ENCODE peak calls at places on chromosomes 1 and 21, in nine cellular contexts. One of them, this sample, is unnamed.

GRCh38 chr1:99603699-99604595 is 42.0 kb upstream of the PALMD start:
- DNase-seq in fibroblast of lung: peak; percentile 74
- DNase-seq in H1: no peak
- DNase-seq in astrocyte: peak; percentile 67
- DNase-seq in sigmoid colon: no peak
- DNase-seq in breast epithelium: no peak
- DNase-seq in heart left ventricle: no peak
- DNase-seq in SJSA1: no peak
- DNase-seq in H7: no peak
- DNase-seq in this sample: no peak

GRCh38 chr1:183417691-183418491 is at the start of gene NMNAT2:
- DNase-seq in fibroblast of lung: peak; percentile 23
- DNase-seq in H1: no peak
- DNase-seq in astrocyte: no peak
- DNase-seq in sigmoid colon: peak; percentile 68
- DNase-seq in breast epithelium: no peak
- DNase-seq in heart left ventricle: no peak
- DNase-seq in SJSA1: no peak
- DNase-seq in H7: peak; percentile 78
- DNase-seq in this sample: peak; percentile 50

GRCh38 chr1:202054094-202054493 is 43.7 kb downstream of the ELF3 start:
- DNase-seq in fibroblast of lung: no peak
- DNase-seq in H1: no peak
- DNase-seq in astrocyte: no peak
- DNase-seq in sigmoid colon: no peak
- DNase-seq in breast epithelium: no peak
- DNase-seq in heart left ventricle: no peak
- DNase-seq in SJSA1: no peak
- DNase-seq in H7: no peak
- DNase-seq in this sample: no peak

GRCh38 chr1:29585656-29586055 is 349.3 kb downstream of the PTPRU start:
- DNase-seq in fibroblast of lung: no peak
- DNase-seq in H1: no peak
- DNase-seq in astrocyte: no peak
- DNase-seq in sigmoid colon: no peak
- DNase-seq in breast epithelium: no peak
- DNase-seq in heart left ventricle: no peak
- DNase-seq in SJSA1: peak; percentile 29
- DNase-seq in H7: no peak
- DNase-seq in this sample: no peak

GRCh38 chr21:26116456-26117011 is 54.0 kb downstream of the APP start:
- DNase-seq in fibroblast of lung: peak; percentile 55
- DNase-seq in H1: no peak
- DNase-seq in astrocyte: peak; percentile 49
- DNase-seq in sigmoid colon: no peak
- DNase-seq in breast epithelium: no peak
- DNase-seq in heart left ventricle: no peak
- DNase-seq in SJSA1: no peak
- DNase-seq in H7: no peak
- DNase-seq in this sample: no peak

GRCh38 chr1:157199421-157199755 is 61.2 kb upstream of the ETV3 start:
- DNase-seq in fibroblast of lung: no peak
- DNase-seq in H1: no peak
- DNase-seq in astrocyte: no peak
- DNase-seq in sigmoid colon: peak; percentile 54
- DNase-seq in breast epithelium: no peak
- DNase-seq in heart left ventricle: no peak
- DNase-seq in SJSA1: peak; percentile 38
- DNase-seq in H7: no peak
- DNase-seq in this sample: no peak

GRCh38 chr1:87644500-87645245 is 316.0 kb downstream of the LMO4 start:
- DNase-seq in fibroblast of lung: peak; percentile 87
- DNase-seq in H1: no peak
- DNase-seq in astrocyte: peak; percentile 86
- DNase-seq in sigmoid colon: no peak
- DNase-seq in breast epithelium: no peak
- DNase-seq in heart left ventricle: no peak
- DNase-seq in SJSA1: no peak
- DNase-seq in H7: no peak
- DNase-seq in this sample: no peak

GRCh38 chr1:238111081-238111480 is 220.4 kb upstream of the ZP4 start:
- DNase-seq in fibroblast of lung: no peak
- DNase-seq in H1: no peak
- DNase-seq in astrocyte: no peak
- DNase-seq in sigmoid colon: no peak
- DNase-seq in breast epithelium: no peak
- DNase-seq in heart left ventricle: no peak
- DNase-seq in SJSA1: no peak
- DNase-seq in H7: no peak
- DNase-seq in this sample: no peak

DNA sequence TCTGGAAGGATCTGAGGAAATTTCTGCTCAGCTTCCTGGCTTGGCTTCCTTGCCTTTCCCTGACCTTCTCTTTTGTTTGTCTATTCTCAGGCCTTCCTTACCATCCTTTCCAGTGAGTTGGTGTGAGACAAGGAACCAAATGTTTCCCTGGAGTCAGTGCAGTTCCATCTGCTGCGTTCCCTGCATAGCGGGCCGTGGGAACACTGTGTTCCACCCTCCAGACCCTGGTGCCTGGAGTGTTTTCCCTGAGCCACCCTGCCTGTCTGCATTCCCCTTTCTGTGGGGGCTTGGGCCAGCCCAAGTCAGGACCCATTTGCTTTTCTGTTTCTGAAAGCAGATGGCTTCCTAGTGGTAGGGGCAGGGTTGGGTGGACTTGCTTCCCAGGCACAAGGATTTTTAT is 13.9 kb upstream of the MYOG start:
- DNase-seq in fibroblast of lung: no peak
- DNase-seq in H1: no peak
- DNase-seq in astrocyte: no peak
- DNase-seq in sigmoid colon: no peak
- DNase-seq in breast epithelium: no peak
- DNase-seq in heart left ventricle: no peak
- DNase-seq in SJSA1: no peak
- DNase-seq in H7: no peak
- DNase-seq in this sample: no peak
- H3K27me3 ChIP-seq in fibroblast of lung: peaks cover 24% of the 10 kb centered on the region
- H3K27me3 ChIP-seq in H1: no peaks in the 10 kb centered on the region
- H3K27me3 ChIP-seq in astrocyte: peaks cover 18% of the 10 kb centered on the region
- H3K27me3 ChIP-seq in sigmoid colon: no peaks in the 10 kb centered on the region
- H3K27me3 ChIP-seq in breast epithelium: no peaks in the 10 kb centered on the region
- H3K27me3 ChIP-seq in heart left ventricle: no peaks in the 10 kb centered on the region
- H3K27me3 ChIP-seq in SJSA1: no peaks in the 10 kb centered on the region
- H3K27me3 ChIP-seq in H7: no peaks in the 10 kb centered on the region
- H3K27me3 ChIP-seq in this sample: no peaks in the 10 kb centered on the region

GRCh38 chr1:165631403-165632151 is 543 bp downstream of the MGST3 start:
- DNase-seq in fibroblast of lung: peak; percentile 91
- DNase-seq in H1: no peak
- DNase-seq in astrocyte: peak; percentile 87
- DNase-seq in sigmoid colon: peak; percentile 82
- DNase-seq in breast epithelium: peak; percentile 56
- DNase-seq in heart left ventricle: peak; percentile 51
- DNase-seq in SJSA1: peak; percentile 80
- DNase-seq in H7: peak; percentile 46
- DNase-seq in this sample: peak; percentile 66
- H3K4me3 ChIP-seq in fibroblast of lung: peak overlapping the region; percentile 99
- H3K4me3 ChIP-seq in H1: peak overlapping the region; percentile 83
- H3K4me3 ChIP-seq in astrocyte: peak overlapping the region; percentile 96
- H3K4me3 ChIP-seq in sigmoid colon: peak overlapping the region; percentile 55
- H3K4me3 ChIP-seq in breast epithelium: peak overlapping the region; percentile 89
- H3K4me3 ChIP-seq in heart left ventricle: peak overlapping the region; percentile 91
- H3K4me3 ChIP-seq in SJSA1: peak overlapping the region; percentile 60
- H3K4me3 ChIP-seq in H7: peak overlapping the region; percentile 87
- H3K4me3 ChIP-seq in this sample: peak overlapping the region; percentile 95

GRCh38 chr1:2437617-2438016 is 25.3 kb upstream of the PEX10 start:
- DNase-seq in fibroblast of lung: no peak
- DNase-seq in H1: no peak
- DNase-seq in astrocyte: no peak
- DNase-seq in sigmoid colon: no peak
- DNase-seq in breast epithelium: no peak
- DNase-seq in heart left ventricle: no peak
- DNase-seq in SJSA1: no peak
- DNase-seq in H7: no peak
- DNase-seq in this sample: no peak
- H3K27me3 ChIP-seq in fibroblast of lung: peaks cover 6% of the 10 kb centered on the region
- H3K27me3 ChIP-seq in H1: peaks cover 10% of the 10 kb centered on the region
- H3K27me3 ChIP-seq in astrocyte: peaks cover 17% of the 10 kb centered on the region
- H3K27me3 ChIP-seq in sigmoid colon: peaks cover 31% of the 10 kb centered on the region
- H3K27me3 ChIP-seq in breast epithelium: peaks cover 25% of the 10 kb centered on the region
- H3K27me3 ChIP-seq in heart left ventricle: peaks cover 4% of the 10 kb centered on the region
- H3K27me3 ChIP-seq in SJSA1: peaks cover 38% of the 10 kb centered on the region
- H3K27me3 ChIP-seq in H7: peaks cover 8% of the 10 kb centered on the region
- H3K27me3 ChIP-seq in this sample: peaks cover 32% of the 10 kb centered on the region

DNA sequence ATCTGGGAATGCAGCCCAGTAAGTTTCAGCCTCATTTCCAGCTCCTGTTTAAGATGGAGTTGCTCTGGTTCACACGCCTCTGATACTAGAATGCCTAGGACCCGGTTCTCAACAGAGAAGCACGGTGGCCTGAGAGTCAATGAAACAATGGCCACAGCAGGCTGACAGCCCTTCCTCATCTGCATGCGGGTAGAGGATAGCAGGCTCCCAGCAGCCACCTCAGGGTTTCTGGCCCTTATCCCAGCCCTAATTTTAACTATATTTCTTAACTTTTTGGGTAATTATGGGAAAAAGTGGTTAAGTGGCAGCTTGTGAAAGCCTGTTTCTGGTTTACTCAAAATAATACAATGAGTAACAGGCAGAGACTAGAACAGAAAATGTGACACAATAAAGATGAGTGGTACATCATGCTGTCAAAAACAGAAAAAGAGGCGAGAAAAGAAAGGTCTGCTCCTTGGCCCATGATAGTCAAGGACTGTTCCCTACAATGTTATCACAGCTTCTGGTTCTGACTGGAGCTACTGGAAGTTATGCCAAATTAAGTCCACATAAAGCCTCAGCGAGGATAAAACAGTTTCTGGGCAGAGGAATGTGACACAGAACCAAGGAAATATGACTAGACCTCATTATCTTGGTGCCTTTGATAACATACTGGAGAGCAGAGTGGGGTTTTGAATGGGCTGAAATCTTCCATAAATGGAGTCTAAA is 92.2 kb downstream of the NIBAN1 start:
- DNase-seq in fibroblast of lung: peak; percentile 83
- DNase-seq in H1: no peak
- DNase-seq in astrocyte: peak; percentile 74
- DNase-seq in sigmoid colon: no peak
- DNase-seq in breast epithelium: no peak
- DNase-seq in heart left ventricle: no peak
- DNase-seq in SJSA1: no peak
- DNase-seq in H7: peak; percentile 35
- DNase-seq in this sample: no peak
- H3K4me3 ChIP-seq in fibroblast of lung: no peak overlapping the region
- H3K4me3 ChIP-seq in H1: no peak overlapping the region
- H3K4me3 ChIP-seq in astrocyte: no peak overlapping the region
- H3K4me3 ChIP-seq in sigmoid colon: no peak overlapping the region
- H3K4me3 ChIP-seq in breast epithelium: no peak overlapping the region
- H3K4me3 ChIP-seq in heart left ventricle: no peak overlapping the region
- H3K4me3 ChIP-seq in SJSA1: no peak overlapping the region
- H3K4me3 ChIP-seq in H7: no peak overlapping the region
- H3K4me3 ChIP-seq in this sample: no peak overlapping the region

GRCh38 chr1:76867342-76868130 is at the start of gene ST6GALNAC5:
- DNase-seq in fibroblast of lung: peak; percentile 50
- DNase-seq in H1: no peak
- DNase-seq in astrocyte: no peak
- DNase-seq in sigmoid colon: no peak
- DNase-seq in breast epithelium: no peak
- DNase-seq in heart left ventricle: no peak
- DNase-seq in SJSA1: no peak
- DNase-seq in H7: peak; percentile 77
- DNase-seq in this sample: peak; percentile 48
- H3K27me3 ChIP-seq in fibroblast of lung: peaks cover 8% of the 10 kb centered on the region
- H3K27me3 ChIP-seq in H1: peaks cover 15% of the 10 kb centered on the region
- H3K27me3 ChIP-seq in astrocyte: peaks cover 8% of the 10 kb centered on the region
- H3K27me3 ChIP-seq in sigmoid colon: peaks cover 32% of the 10 kb centered on the region
- H3K27me3 ChIP-seq in breast epithelium: no peaks in the 10 kb centered on the region
- H3K27me3 ChIP-seq in heart left ventricle: peaks cover 5% of the 10 kb centered on the region
- H3K27me3 ChIP-seq in SJSA1: peaks cover 68% of the 10 kb centered on the region
- H3K27me3 ChIP-seq in H7: peaks cover 23% of the 10 kb centered on the region
- H3K27me3 ChIP-seq in this sample: peaks cover 39% of the 10 kb centered on the region

DNA sequence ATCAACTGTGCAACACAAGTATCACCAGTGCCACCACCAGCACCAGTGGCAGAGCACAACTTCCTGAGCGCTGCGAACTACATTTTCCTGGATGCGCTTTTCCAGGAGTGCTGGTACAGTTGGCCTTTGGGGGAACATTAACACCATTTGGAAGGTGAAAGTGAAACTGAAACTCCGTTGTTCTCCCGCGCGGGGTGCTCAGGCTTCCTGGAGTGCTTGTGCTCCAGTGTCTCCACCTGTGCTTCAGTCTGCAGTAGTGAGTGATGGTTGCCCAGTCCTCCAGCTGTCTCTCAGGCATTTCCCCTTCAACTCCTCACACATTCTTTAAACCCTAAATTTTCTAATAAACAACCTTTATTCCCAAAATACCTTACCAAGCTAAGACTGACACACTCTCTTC is 187.8 kb downstream of the LRRIQ3 start:
- DNase-seq in fibroblast of lung: no peak
- DNase-seq in H1: no peak
- DNase-seq in astrocyte: no peak
- DNase-seq in sigmoid colon: no peak
- DNase-seq in breast epithelium: no peak
- DNase-seq in heart left ventricle: no peak
- DNase-seq in SJSA1: no peak
- DNase-seq in H7: no peak
- DNase-seq in this sample: no peak
- H3K4me3 ChIP-seq in fibroblast of lung: peak overlapping the region; percentile 1
- H3K4me3 ChIP-seq in H1: no peak overlapping the region
- H3K4me3 ChIP-seq in astrocyte: no peak overlapping the region
- H3K4me3 ChIP-seq in sigmoid colon: no peak overlapping the region
- H3K4me3 ChIP-seq in breast epithelium: no peak overlapping the region
- H3K4me3 ChIP-seq in heart left ventricle: no peak overlapping the region
- H3K4me3 ChIP-seq in SJSA1: no peak overlapping the region
- H3K4me3 ChIP-seq in H7: no peak overlapping the region
- H3K4me3 ChIP-seq in this sample: no peak overlapping the region

GRCh38 chr1:224458296-224458695 is 23.7 kb upstream of the WDR26 start:
- DNase-seq in fibroblast of lung: no peak
- DNase-seq in H1: no peak
- DNase-seq in astrocyte: no peak
- DNase-seq in sigmoid colon: no peak
- DNase-seq in breast epithelium: no peak
- DNase-seq in heart left ventricle: no peak
- DNase-seq in SJSA1: no peak
- DNase-seq in H7: no peak
- DNase-seq in this sample: no peak
- H3K27me3 ChIP-seq in fibroblast of lung: no peaks in the 10 kb centered on the region
- H3K27me3 ChIP-seq in H1: no peaks in the 10 kb centered on the region
- H3K27me3 ChIP-seq in astrocyte: no peaks in the 10 kb centered on the region
- H3K27me3 ChIP-seq in sigmoid colon: no peaks in the 10 kb centered on the region
- H3K27me3 ChIP-seq in breast epithelium: no peaks in the 10 kb centered on the region
- H3K27me3 ChIP-seq in heart left ventricle: no peaks in the 10 kb centered on the region
- H3K27me3 ChIP-seq in SJSA1: no peaks in the 10 kb centered on the region
- H3K27me3 ChIP-seq in H7: no peaks in the 10 kb centered on the region
- H3K27me3 ChIP-seq in this sample: no peaks in the 10 kb centered on the region

DNA sequence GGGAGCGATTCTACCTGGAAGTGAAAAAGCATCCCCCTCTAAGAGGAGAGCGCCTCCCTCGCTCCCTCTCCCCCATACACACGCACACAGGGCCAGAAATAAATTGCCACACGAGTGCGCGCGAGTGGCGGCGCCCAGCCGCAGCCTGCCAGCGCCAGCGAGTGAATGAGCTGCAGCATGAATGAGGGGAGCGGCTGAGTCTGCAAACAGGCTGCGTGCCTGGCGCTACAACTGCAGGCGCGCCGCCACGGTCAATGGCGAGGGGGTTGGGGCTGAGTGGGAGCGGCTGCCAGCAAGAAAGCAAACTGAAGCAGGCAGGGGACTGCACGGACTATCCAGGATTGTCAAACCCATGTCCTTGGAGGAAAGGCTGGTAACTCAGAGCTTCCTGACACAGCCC is 2.2 kb downstream of the CAMK1G start:
- DNase-seq in fibroblast of lung: peak; percentile 43
- DNase-seq in H1: no peak
- DNase-seq in astrocyte: no peak
- DNase-seq in sigmoid colon: peak; percentile 66
- DNase-seq in breast epithelium: no peak
- DNase-seq in heart left ventricle: peak; percentile 68
- DNase-seq in SJSA1: no peak
- DNase-seq in H7: peak; percentile 79
- DNase-seq in this sample: peak; percentile 55
- H3K4me3 ChIP-seq in fibroblast of lung: peak overlapping the region; percentile 37
- H3K4me3 ChIP-seq in H1: peak overlapping the region; percentile 32
- H3K4me3 ChIP-seq in astrocyte: peak overlapping the region; percentile 22
- H3K4me3 ChIP-seq in sigmoid colon: no peak overlapping the region
- H3K4me3 ChIP-seq in breast epithelium: no peak overlapping the region
- H3K4me3 ChIP-seq in heart left ventricle: no peak overlapping the region
- H3K4me3 ChIP-seq in SJSA1: no peak overlapping the region
- H3K4me3 ChIP-seq in H7: peak overlapping the region; percentile 17
- H3K4me3 ChIP-seq in this sample: no peak overlapping the region